ENCODE peak calls at places on chromosomes 13 and 19, in eight cellular contexts. One of them, this sample, is unnamed.

GRCh38 chr19:51093066-51093465 is 10.4 kb upstream of the KLK14 start:
- DNase-seq in HFF-Myc: no peak
- DNase-seq in endodermal cell: no peak
- DNase-seq in PC-3: no peak
- DNase-seq in cardiac muscle cell: no peak
- DNase-seq in ascending aorta: no peak
- DNase-seq in IMR-90: no peak
- DNase-seq in A549: no peak
- DNase-seq in this sample: no peak

GRCh38 chr13:98050041-98050466 is 92.8 kb upstream of the FARP1 start:
- DNase-seq in endodermal cell: no peak
- DNase-seq in A549: peak
- DNase-seq in cardiac muscle cell: no peak
- DNase-seq in PC-3: peak
- DNase-seq in ascending aorta: no peak
- DNase-seq in IMR-90: peak
- DNase-seq in HFF-Myc: no peak
- DNase-seq in this sample: no peak

GRCh38 chr19:42396248-42396541 is 6.1 kb upstream of the CNFN start:
- DNase-seq in IMR-90: no peak
- DNase-seq in PC-3: no peak
- DNase-seq in HFF-Myc: no peak
- DNase-seq in A549: no peak
- DNase-seq in endodermal cell: no peak
- DNase-seq in ascending aorta: no peak
- DNase-seq in cardiac muscle cell: no peak
- DNase-seq in this sample: no peak

GRCh38 chr13:110340812-110341444 is 33.8 kb downstream of the COL4A2 start:
- DNase-seq in HFF-Myc: no peak
- DNase-seq in PC-3: no peak
- DNase-seq in cardiac muscle cell: peak
- DNase-seq in ascending aorta: peak
- DNase-seq in endodermal cell: peak
- DNase-seq in A549: no peak
- DNase-seq in IMR-90: peak
- DNase-seq in this sample: peak

GRCh38 chr19:39915101-39915847 is 19.2 kb downstream of the FCGBP start:
- DNase-seq in ascending aorta: no peak
- DNase-seq in A549: no peak
- DNase-seq in PC-3: no peak
- DNase-seq in HFF-Myc: no peak
- DNase-seq in IMR-90: no peak
- DNase-seq in endodermal cell: peak
- DNase-seq in cardiac muscle cell: no peak
- DNase-seq in this sample: no peak

GRCh38 chr19:38071647-38072046 is 152.4 kb downstream of the DPF1 start:
- DNase-seq in A549: no peak
- DNase-seq in ascending aorta: no peak
- DNase-seq in PC-3: no peak
- DNase-seq in IMR-90: no peak
- DNase-seq in endodermal cell: no peak
- DNase-seq in HFF-Myc: no peak
- DNase-seq in cardiac muscle cell: no peak
- DNase-seq in this sample: no peak

GRCh38 chr13:102517959-102518358 is 78.8 kb upstream of the TPP2 start:
- DNase-seq in cardiac muscle cell: no peak
- DNase-seq in ascending aorta: no peak
- DNase-seq in PC-3: no peak
- DNase-seq in endodermal cell: no peak
- DNase-seq in HFF-Myc: no peak
- DNase-seq in A549: no peak
- DNase-seq in IMR-90: no peak
- DNase-seq in this sample: no peak

GRCh38 chr19:16571689-16572331 is 405 bp downstream of the SLC35E1 start:
- DNase-seq in A549: peak
- DNase-seq in PC-3: peak
- DNase-seq in IMR-90: peak
- DNase-seq in ascending aorta: no peak
- DNase-seq in endodermal cell: no peak
- DNase-seq in cardiac muscle cell: no peak
- DNase-seq in HFF-Myc: no peak
- DNase-seq in this sample: peak

GRCh38 chr13:110422913-110423688 is 116.0 kb downstream of the COL4A2 start:
- DNase-seq in A549: no peak
- DNase-seq in ascending aorta: no peak
- DNase-seq in cardiac muscle cell: no peak
- DNase-seq in IMR-90: no peak
- DNase-seq in HFF-Myc: no peak
- DNase-seq in PC-3: no peak
- DNase-seq in endodermal cell: no peak
- DNase-seq in this sample: no peak

GRCh38 chr19:40908981-40909380 is 26.9 kb upstream of the CYP2A7 start:
- DNase-seq in PC-3: peak
- DNase-seq in IMR-90: no peak
- DNase-seq in HFF-Myc: no peak
- DNase-seq in endodermal cell: no peak
- DNase-seq in A549: no peak
- DNase-seq in ascending aorta: no peak
- DNase-seq in cardiac muscle cell: peak
- DNase-seq in this sample: no peak

GRCh38 chr13:21069561-21070004 is 8.2 kb upstream of the LATS2 start:
- DNase-seq in cardiac muscle cell: no peak
- DNase-seq in IMR-90: peak
- DNase-seq in endodermal cell: no peak
- DNase-seq in PC-3: peak
- DNase-seq in A549: peak
- DNase-seq in ascending aorta: no peak
- DNase-seq in HFF-Myc: peak
- DNase-seq in this sample: no peak

GRCh38 chr13:113135281-113135760 is 12.7 kb downstream of the F10 start:
- DNase-seq in A549: no peak
- DNase-seq in ascending aorta: no peak
- DNase-seq in cardiac muscle cell: no peak
- DNase-seq in IMR-90: no peak
- DNase-seq in HFF-Myc: no peak
- DNase-seq in endodermal cell: peak
- DNase-seq in PC-3: no peak
- DNase-seq in this sample: no peak

GRCh38 chr13:100497394-100497793 is 91.2 kb downstream of the GGACT start:
- DNase-seq in endodermal cell: peak
- DNase-seq in A549: no peak
- DNase-seq in cardiac muscle cell: no peak
- DNase-seq in HFF-Myc: no peak
- DNase-seq in PC-3: no peak
- DNase-seq in ascending aorta: no peak
- DNase-seq in IMR-90: peak
- DNase-seq in this sample: no peak

GRCh38 chr13:101289764-101290163 is 126.5 kb downstream of the NALCN start:
- DNase-seq in PC-3: no peak
- DNase-seq in A549: peak
- DNase-seq in endodermal cell: peak
- DNase-seq in cardiac muscle cell: peak
- DNase-seq in ascending aorta: no peak
- DNase-seq in IMR-90: peak
- DNase-seq in HFF-Myc: no peak
- DNase-seq in this sample: no peak

GRCh38 chr13:97568850-97569249 is 134.9 kb downstream of the RAP2A start:
- DNase-seq in endodermal cell: peak
- DNase-seq in ascending aorta: no peak
- DNase-seq in PC-3: peak
- DNase-seq in A549: no peak
- DNase-seq in HFF-Myc: no peak
- DNase-seq in IMR-90: no peak
- DNase-seq in cardiac muscle cell: no peak
- DNase-seq in this sample: no peak

GRCh38 chr13:48400820-48401219 is 12.1 kb downstream of the LPAR6 start:
- DNase-seq in PC-3: peak
- DNase-seq in ascending aorta: no peak
- DNase-seq in endodermal cell: no peak
- DNase-seq in IMR-90: peak
- DNase-seq in cardiac muscle cell: no peak
- DNase-seq in A549: peak
- DNase-seq in HFF-Myc: peak
- DNase-seq in this sample: no peak

GRCh38 chr19:7687177-7687576 is 6.5 kb downstream of the TRAPPC5 start:
- DNase-seq in ascending aorta: no peak
- DNase-seq in endodermal cell: no peak
- DNase-seq in HFF-Myc: no peak
- DNase-seq in A549: no peak
- DNase-seq in PC-3: no peak
- DNase-seq in cardiac muscle cell: no peak
- DNase-seq in IMR-90: no peak
- DNase-seq in this sample: no peak
- TF ChIP-seq CTCF in ascending aorta: no peak
- TF ChIP-seq CTCF in endodermal cell: no peak
- TF ChIP-seq CTCF in HFF-Myc: no peak
- TF ChIP-seq CTCF in A549: no peak
- TF ChIP-seq CTCF in PC-3: no peak
- TF ChIP-seq CTCF in cardiac muscle cell: no peak
- TF ChIP-seq CTCF in IMR-90: no peak
- TF ChIP-seq CTCF in this sample: no peak

DNA sequence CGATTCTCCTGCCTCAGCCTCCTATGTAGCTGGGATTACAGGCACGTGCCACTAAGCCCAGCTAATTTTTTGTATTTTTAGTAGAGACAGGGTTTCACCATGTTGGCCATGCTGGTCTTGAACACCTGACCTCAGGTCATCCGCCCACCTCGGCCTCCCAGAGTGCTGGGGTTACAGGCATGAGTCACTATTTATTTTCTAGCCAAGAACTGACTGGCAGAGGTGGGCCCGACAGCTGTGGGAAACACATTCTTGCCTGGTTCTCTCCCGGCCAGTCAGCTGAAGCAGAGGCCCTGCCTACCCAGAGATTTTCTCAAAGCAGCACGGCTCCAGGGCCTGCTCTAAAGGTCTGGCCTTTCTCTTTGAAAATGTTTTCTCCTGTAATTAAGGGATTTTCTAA is 108.0 kb downstream of the KCTD15 start:
- DNase-seq in PC-3: peak
- DNase-seq in IMR-90: no peak
- DNase-seq in HFF-Myc: no peak
- DNase-seq in cardiac muscle cell: peak
- DNase-seq in A549: peak
- DNase-seq in endodermal cell: peak
- DNase-seq in ascending aorta: no peak
- DNase-seq in this sample: no peak
- H3K4me3 ChIP-seq in PC-3: no peak
- H3K4me3 ChIP-seq in IMR-90: no peak
- H3K4me3 ChIP-seq in HFF-Myc: no peak
- H3K4me3 ChIP-seq in cardiac muscle cell: no peak
- H3K4me3 ChIP-seq in A549: no peak
- H3K4me3 ChIP-seq in endodermal cell: peak
- H3K4me3 ChIP-seq in ascending aorta: peak
- H3K4me3 ChIP-seq in this sample: no peak

DNA sequence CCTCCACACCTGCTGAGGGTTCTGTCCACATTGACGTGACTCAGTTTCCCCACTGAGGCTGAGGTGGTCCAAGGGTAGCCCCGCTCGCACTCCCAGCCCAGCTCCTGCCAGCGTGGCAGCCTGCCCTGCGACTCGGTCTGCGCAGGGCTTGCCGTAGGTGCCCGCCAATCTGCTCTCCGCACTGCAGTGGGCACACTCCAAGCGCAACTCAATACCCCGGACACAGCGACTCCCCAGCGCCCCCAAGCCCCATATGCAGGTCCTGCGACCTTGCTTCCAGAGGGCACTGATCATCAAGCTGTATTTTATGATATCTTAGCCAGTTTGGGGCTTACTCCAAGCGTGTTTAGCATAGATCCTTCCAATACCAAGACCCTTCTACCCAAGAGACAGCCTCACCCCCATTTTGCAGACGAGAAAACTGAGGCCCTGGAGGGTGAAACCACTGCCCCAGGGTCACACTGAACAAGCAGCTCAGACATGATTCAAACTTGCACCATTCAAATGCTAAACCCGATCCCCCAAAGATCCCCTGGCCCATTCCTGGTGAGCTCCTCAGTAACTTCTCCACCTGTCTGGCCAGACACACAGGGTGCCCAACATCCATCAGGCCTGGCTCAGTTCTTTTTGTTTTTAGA is 13.5 kb downstream of the PTPRS start:
- DNase-seq in HFF-Myc: no peak
- DNase-seq in cardiac muscle cell: no peak
- DNase-seq in IMR-90: no peak
- DNase-seq in ascending aorta: no peak
- DNase-seq in A549: no peak
- DNase-seq in PC-3: no peak
- DNase-seq in endodermal cell: peak
- DNase-seq in this sample: no peak
- TF ChIP-seq CTCF in HFF-Myc: no peak
- TF ChIP-seq CTCF in cardiac muscle cell: no peak
- TF ChIP-seq CTCF in IMR-90: no peak
- TF ChIP-seq CTCF in ascending aorta: no peak
- TF ChIP-seq CTCF in A549: no peak
- TF ChIP-seq CTCF in PC-3: peak
- TF ChIP-seq CTCF in endodermal cell: peak
- TF ChIP-seq CTCF in this sample: no peak

GRCh38 chr19:35119091-35119490 is 3.5 kb downstream of the FXYD3 start:
- DNase-seq in IMR-90: no peak
- DNase-seq in cardiac muscle cell: no peak
- DNase-seq in ascending aorta: no peak
- DNase-seq in A549: no peak
- DNase-seq in endodermal cell: no peak
- DNase-seq in HFF-Myc: no peak
- DNase-seq in PC-3: no peak
- DNase-seq in this sample: no peak

GRCh38 chr19:35118268-35119026 is 2.8 kb downstream of the FXYD3 start:
- DNase-seq in IMR-90: no peak
- DNase-seq in cardiac muscle cell: no peak
- DNase-seq in PC-3: no peak
- DNase-seq in ascending aorta: no peak
- DNase-seq in HFF-Myc: no peak
- DNase-seq in A549: no peak
- DNase-seq in endodermal cell: no peak
- DNase-seq in this sample: no peak

GRCh38 chr19:35119578-35119977 is 4.0 kb downstream of the FXYD3 start:
- DNase-seq in IMR-90: no peak
- DNase-seq in A549: no peak
- DNase-seq in cardiac muscle cell: no peak
- DNase-seq in endodermal cell: no peak
- DNase-seq in PC-3: no peak
- DNase-seq in HFF-Myc: no peak
- DNase-seq in ascending aorta: no peak
- DNase-seq in this sample: no peak

GRCh38 chr19:35120898-35121297 is 5.3 kb downstream of the FXYD3 start:
- DNase-seq in ascending aorta: no peak
- DNase-seq in A549: no peak
- DNase-seq in cardiac muscle cell: no peak
- DNase-seq in endodermal cell: no peak
- DNase-seq in PC-3: peak
- DNase-seq in IMR-90: no peak
- DNase-seq in HFF-Myc: no peak
- DNase-seq in this sample: no peak

DNA sequence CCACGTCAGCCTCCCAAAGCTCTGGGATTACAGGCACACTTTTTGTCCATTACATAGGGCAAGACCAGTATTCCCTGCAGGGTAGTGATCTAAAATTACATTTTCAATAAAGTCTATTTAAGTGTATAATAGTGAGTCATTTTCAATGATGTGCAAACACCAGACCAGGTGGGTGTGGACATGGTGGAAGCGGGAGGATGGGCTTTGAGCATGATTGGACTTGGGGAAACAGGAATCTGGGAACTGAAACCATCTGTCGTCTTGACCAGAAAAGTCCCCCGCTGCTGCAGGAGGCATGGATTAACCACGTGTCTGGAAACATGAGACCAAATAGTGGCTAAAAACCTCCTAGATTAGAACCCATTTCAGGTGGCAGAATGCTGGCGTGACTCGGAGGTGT is 4.9 kb downstream of the FXYD3 start:
- DNase-seq in ascending aorta: no peak
- DNase-seq in cardiac muscle cell: no peak
- DNase-seq in HFF-Myc: peak
- DNase-seq in PC-3: peak
- DNase-seq in IMR-90: peak
- DNase-seq in endodermal cell: no peak
- DNase-seq in A549: peak
- DNase-seq in this sample: no peak
- H3K4me3 ChIP-seq in ascending aorta: no peak
- H3K4me3 ChIP-seq in cardiac muscle cell: no peak
- H3K4me3 ChIP-seq in HFF-Myc: no peak
- H3K4me3 ChIP-seq in PC-3: peak
- H3K4me3 ChIP-seq in IMR-90: no peak
- H3K4me3 ChIP-seq in endodermal cell: no peak
- H3K4me3 ChIP-seq in A549: no peak
- H3K4me3 ChIP-seq in this sample: no peak